ENCODE peak calls at places on chromosome 4, in nine cellular contexts. One of them, this sample, is unnamed.

GRCh38 chr4:138702471-138702870 is 313.1 kb upstream of the NOCT start:
- DNase-seq in breast epithelium: no peak
- DNase-seq in ovary: no peak
- DNase-seq in brain microvascular endothelial cell: no peak
- DNase-seq in esophagus squamous epithelium: no peak
- DNase-seq in transverse colon: no peak
- DNase-seq in ascending aorta: no peak
- DNase-seq in dorsolateral prefrontal cortex: no peak
- DNase-seq in PC-3: no peak
- DNase-seq in this sample: no peak

GRCh38 chr4:109248322-109248895 is 54.0 kb downstream of the COL25A1 start:
- DNase-seq in breast epithelium: no peak
- DNase-seq in ovary: no peak
- DNase-seq in brain microvascular endothelial cell: no peak
- DNase-seq in esophagus squamous epithelium: no peak
- DNase-seq in transverse colon: no peak
- DNase-seq in ascending aorta: no peak
- DNase-seq in dorsolateral prefrontal cortex: no peak
- DNase-seq in PC-3: no peak
- DNase-seq in this sample: no peak

GRCh38 chr4:145679991-145680455 is at the start of gene C4orf51:
- DNase-seq in breast epithelium: no peak
- DNase-seq in ovary: no peak
- DNase-seq in brain microvascular endothelial cell: peak
- DNase-seq in esophagus squamous epithelium: no peak
- DNase-seq in transverse colon: no peak
- DNase-seq in ascending aorta: no peak
- DNase-seq in dorsolateral prefrontal cortex: no peak
- DNase-seq in PC-3: peak
- DNase-seq in this sample: no peak

GRCh38 chr4:3407171-3407771 is 34.5 kb upstream of the HGFAC start:
- DNase-seq in breast epithelium: peak
- DNase-seq in ovary: peak
- DNase-seq in brain microvascular endothelial cell: no peak
- DNase-seq in esophagus squamous epithelium: no peak
- DNase-seq in transverse colon: no peak
- DNase-seq in ascending aorta: no peak
- DNase-seq in dorsolateral prefrontal cortex: peak
- DNase-seq in PC-3: no peak
- DNase-seq in this sample: no peak

GRCh38 chr4:47915378-47915777 is 995 bp upstream of the NFXL1 start:
- DNase-seq in breast epithelium: no peak
- DNase-seq in ovary: no peak
- DNase-seq in brain microvascular endothelial cell: no peak
- DNase-seq in esophagus squamous epithelium: no peak
- DNase-seq in transverse colon: no peak
- DNase-seq in ascending aorta: no peak
- DNase-seq in dorsolateral prefrontal cortex: no peak
- DNase-seq in PC-3: no peak
- DNase-seq in this sample: no peak

GRCh38 chr4:165709973-165710526 is 163.0 kb upstream of the TLL1 start:
- DNase-seq in breast epithelium: no peak
- DNase-seq in ovary: no peak
- DNase-seq in brain microvascular endothelial cell: no peak
- DNase-seq in esophagus squamous epithelium: no peak
- DNase-seq in transverse colon: no peak
- DNase-seq in ascending aorta: no peak
- DNase-seq in dorsolateral prefrontal cortex: no peak
- DNase-seq in PC-3: peak
- DNase-seq in this sample: no peak

GRCh38 chr4:48196758-48197504 is 62.9 kb upstream of the TXK start:
- DNase-seq in breast epithelium: no peak
- DNase-seq in ovary: no peak
- DNase-seq in brain microvascular endothelial cell: no peak
- DNase-seq in esophagus squamous epithelium: no peak
- DNase-seq in transverse colon: no peak
- DNase-seq in ascending aorta: no peak
- DNase-seq in dorsolateral prefrontal cortex: no peak
- DNase-seq in PC-3: no peak
- DNase-seq in this sample: no peak

GRCh38 chr4:147799986-147800555 is 68.2 kb downstream of the ARHGAP10 start:
- DNase-seq in breast epithelium: no peak
- DNase-seq in ovary: no peak
- DNase-seq in brain microvascular endothelial cell: peak
- DNase-seq in esophagus squamous epithelium: no peak
- DNase-seq in transverse colon: no peak
- DNase-seq in ascending aorta: no peak
- DNase-seq in dorsolateral prefrontal cortex: no peak
- DNase-seq in PC-3: no peak
- DNase-seq in this sample: peak

GRCh38 chr4:164192844-164193243 is 561.1 kb upstream of the SMIM31 start:
- DNase-seq in breast epithelium: no peak
- DNase-seq in ovary: no peak
- DNase-seq in brain microvascular endothelial cell: no peak
- DNase-seq in esophagus squamous epithelium: no peak
- DNase-seq in transverse colon: no peak
- DNase-seq in ascending aorta: no peak
- DNase-seq in dorsolateral prefrontal cortex: no peak
- DNase-seq in PC-3: no peak
- DNase-seq in this sample: no peak

DNA sequence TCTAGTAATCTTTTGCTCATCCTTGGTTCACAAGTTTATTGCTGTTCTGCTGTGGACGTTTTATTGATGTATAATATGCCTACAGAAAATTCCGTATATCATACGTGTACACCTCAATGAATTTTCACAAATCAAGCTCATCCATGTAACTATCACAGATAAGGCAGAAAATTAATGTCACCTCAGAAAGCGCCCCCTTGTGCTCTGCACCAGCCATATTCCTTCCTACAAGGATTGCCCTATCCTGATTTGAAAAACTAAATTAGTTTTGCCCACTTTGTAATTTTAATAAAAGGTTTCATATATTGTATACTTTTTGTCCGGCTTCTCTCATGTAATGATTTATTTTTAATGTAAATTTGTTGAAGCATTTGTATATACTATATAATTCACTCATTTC is 390.8 kb downstream of the ADGRL3 start:
- DNase-seq in breast epithelium: no peak
- DNase-seq in ovary: no peak
- DNase-seq in brain microvascular endothelial cell: no peak
- DNase-seq in esophagus squamous epithelium: no peak
- DNase-seq in transverse colon: no peak
- DNase-seq in ascending aorta: no peak
- DNase-seq in dorsolateral prefrontal cortex: no peak
- DNase-seq in PC-3: no peak
- DNase-seq in this sample: no peak
- TF ChIP-seq CTCF in breast epithelium: no peak
- TF ChIP-seq CTCF in ovary: no peak
- TF ChIP-seq CTCF in brain microvascular endothelial cell: peak
- TF ChIP-seq CTCF in esophagus squamous epithelium: no peak
- TF ChIP-seq CTCF in transverse colon: no peak
- TF ChIP-seq CTCF in ascending aorta: no peak
- TF ChIP-seq CTCF in dorsolateral prefrontal cortex: no peak
- TF ChIP-seq CTCF in PC-3: peak
- TF ChIP-seq CTCF in this sample: no peak

GRCh38 chr4:141020801-141021261 is 112.4 kb downstream of the RNF150 start:
- DNase-seq in breast epithelium: no peak
- DNase-seq in ovary: no peak
- DNase-seq in brain microvascular endothelial cell: peak
- DNase-seq in esophagus squamous epithelium: no peak
- DNase-seq in transverse colon: no peak
- DNase-seq in ascending aorta: no peak
- DNase-seq in dorsolateral prefrontal cortex: no peak
- DNase-seq in PC-3: no peak
- DNase-seq in this sample: no peak

GRCh38 chr4:141022221-141022760 is 111.0 kb downstream of the RNF150 start:
- DNase-seq in breast epithelium: no peak
- DNase-seq in ovary: no peak
- DNase-seq in brain microvascular endothelial cell: no peak
- DNase-seq in esophagus squamous epithelium: no peak
- DNase-seq in transverse colon: no peak
- DNase-seq in ascending aorta: no peak
- DNase-seq in dorsolateral prefrontal cortex: no peak
- DNase-seq in PC-3: no peak
- DNase-seq in this sample: no peak

GRCh38 chr4:141023051-141023450 is 110.2 kb downstream of the RNF150 start:
- DNase-seq in breast epithelium: no peak
- DNase-seq in ovary: no peak
- DNase-seq in brain microvascular endothelial cell: no peak
- DNase-seq in esophagus squamous epithelium: no peak
- DNase-seq in transverse colon: no peak
- DNase-seq in ascending aorta: no peak
- DNase-seq in dorsolateral prefrontal cortex: no peak
- DNase-seq in PC-3: no peak
- DNase-seq in this sample: no peak

GRCh38 chr4:141019772-141020171 is 113.5 kb downstream of the RNF150 start:
- DNase-seq in breast epithelium: no peak
- DNase-seq in ovary: no peak
- DNase-seq in brain microvascular endothelial cell: no peak
- DNase-seq in esophagus squamous epithelium: no peak
- DNase-seq in transverse colon: no peak
- DNase-seq in ascending aorta: no peak
- DNase-seq in dorsolateral prefrontal cortex: no peak
- DNase-seq in PC-3: no peak
- DNase-seq in this sample: no peak

DNA sequence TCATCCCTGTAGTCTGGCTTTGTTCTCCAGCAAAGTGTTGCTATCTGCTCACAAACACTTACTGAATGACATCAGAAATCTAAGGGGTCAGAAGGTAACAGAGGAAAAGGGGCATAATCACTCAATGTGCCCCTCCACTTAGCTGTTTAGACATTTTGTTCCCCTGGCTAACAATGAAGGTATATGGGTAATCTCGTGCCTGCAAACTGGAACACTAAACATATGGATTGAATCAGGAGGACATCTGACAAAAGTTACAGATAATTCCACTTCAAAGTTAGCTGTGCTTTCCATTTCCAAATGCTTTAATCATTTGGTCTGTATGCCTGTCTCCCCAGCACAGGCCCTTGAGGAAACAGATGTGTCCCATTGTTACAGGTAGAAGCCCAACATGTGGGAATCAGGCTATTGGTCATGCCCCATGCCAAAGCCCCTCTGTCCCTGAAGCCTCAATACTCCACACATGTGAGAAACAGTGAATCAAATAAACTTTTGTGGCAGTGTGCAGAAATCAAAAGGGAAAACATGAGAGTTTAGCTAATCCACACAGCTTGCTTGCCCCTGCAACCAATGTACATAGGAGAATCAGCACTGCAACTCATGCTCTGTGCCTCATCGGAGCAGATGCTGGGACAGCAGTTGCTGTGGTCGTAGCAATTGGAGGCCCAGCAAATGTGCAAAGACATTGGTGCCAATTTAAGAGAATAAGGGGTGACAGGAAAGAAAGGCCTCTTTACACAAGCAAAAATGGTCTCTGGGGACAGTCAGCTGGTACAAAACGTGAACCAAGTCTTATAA is 111.7 kb downstream of the RNF150 start:
- DNase-seq in breast epithelium: no peak
- DNase-seq in ovary: no peak
- DNase-seq in brain microvascular endothelial cell: no peak
- DNase-seq in esophagus squamous epithelium: no peak
- DNase-seq in transverse colon: no peak
- DNase-seq in ascending aorta: no peak
- DNase-seq in dorsolateral prefrontal cortex: no peak
- DNase-seq in PC-3: no peak
- DNase-seq in this sample: no peak
- H3K4me3 ChIP-seq in breast epithelium: no peak
- H3K4me3 ChIP-seq in ovary: no peak
- H3K4me3 ChIP-seq in brain microvascular endothelial cell: no peak
- H3K4me3 ChIP-seq in esophagus squamous epithelium: no peak
- H3K4me3 ChIP-seq in transverse colon: no peak
- H3K4me3 ChIP-seq in ascending aorta: no peak
- H3K4me3 ChIP-seq in dorsolateral prefrontal cortex: no peak
- H3K4me3 ChIP-seq in PC-3: no peak
- H3K4me3 ChIP-seq in this sample: no peak

GRCh38 chr4:783133-783541 is 42.8 kb downstream of the CPLX1 start:
- DNase-seq in breast epithelium: no peak
- DNase-seq in ovary: peak
- DNase-seq in brain microvascular endothelial cell: no peak
- DNase-seq in esophagus squamous epithelium: no peak
- DNase-seq in transverse colon: no peak
- DNase-seq in ascending aorta: no peak
- DNase-seq in dorsolateral prefrontal cortex: no peak
- DNase-seq in PC-3: no peak
- DNase-seq in this sample: no peak

GRCh38 chr4:777520-778262 is 48.2 kb downstream of the CPLX1 start:
- DNase-seq in breast epithelium: no peak
- DNase-seq in ovary: no peak
- DNase-seq in brain microvascular endothelial cell: no peak
- DNase-seq in esophagus squamous epithelium: no peak
- DNase-seq in transverse colon: no peak
- DNase-seq in ascending aorta: no peak
- DNase-seq in dorsolateral prefrontal cortex: no peak
- DNase-seq in PC-3: no peak
- DNase-seq in this sample: no peak

GRCh38 chr4:781493-782216 is 44.3 kb downstream of the CPLX1 start:
- DNase-seq in breast epithelium: peak
- DNase-seq in ovary: peak
- DNase-seq in brain microvascular endothelial cell: peak
- DNase-seq in esophagus squamous epithelium: peak
- DNase-seq in transverse colon: peak
- DNase-seq in ascending aorta: peak
- DNase-seq in dorsolateral prefrontal cortex: peak
- DNase-seq in PC-3: peak
- DNase-seq in this sample: peak

GRCh38 chr4:779555-779954 is 46.4 kb downstream of the CPLX1 start:
- DNase-seq in breast epithelium: no peak
- DNase-seq in ovary: no peak
- DNase-seq in brain microvascular endothelial cell: no peak
- DNase-seq in esophagus squamous epithelium: no peak
- DNase-seq in transverse colon: no peak
- DNase-seq in ascending aorta: no peak
- DNase-seq in dorsolateral prefrontal cortex: no peak
- DNase-seq in PC-3: no peak
- DNase-seq in this sample: no peak

GRCh38 chr4:780730-781492 is 45.0 kb downstream of the CPLX1 start:
- DNase-seq in breast epithelium: no peak
- DNase-seq in ovary: no peak
- DNase-seq in brain microvascular endothelial cell: no peak
- DNase-seq in esophagus squamous epithelium: no peak
- DNase-seq in transverse colon: no peak
- DNase-seq in ascending aorta: no peak
- DNase-seq in dorsolateral prefrontal cortex: no peak
- DNase-seq in PC-3: no peak
- DNase-seq in this sample: no peak
- H3K27ac ChIP-seq in breast epithelium: peak
- H3K27ac ChIP-seq in ovary: peak
- H3K27ac ChIP-seq in brain microvascular endothelial cell: peak
- H3K27ac ChIP-seq in esophagus squamous epithelium: peak
- H3K27ac ChIP-seq in transverse colon: peak
- H3K27ac ChIP-seq in ascending aorta: peak
- H3K27ac ChIP-seq in dorsolateral prefrontal cortex: peak
- H3K27ac ChIP-seq in PC-3: peak
- H3K27ac ChIP-seq in this sample: peak

DNA sequence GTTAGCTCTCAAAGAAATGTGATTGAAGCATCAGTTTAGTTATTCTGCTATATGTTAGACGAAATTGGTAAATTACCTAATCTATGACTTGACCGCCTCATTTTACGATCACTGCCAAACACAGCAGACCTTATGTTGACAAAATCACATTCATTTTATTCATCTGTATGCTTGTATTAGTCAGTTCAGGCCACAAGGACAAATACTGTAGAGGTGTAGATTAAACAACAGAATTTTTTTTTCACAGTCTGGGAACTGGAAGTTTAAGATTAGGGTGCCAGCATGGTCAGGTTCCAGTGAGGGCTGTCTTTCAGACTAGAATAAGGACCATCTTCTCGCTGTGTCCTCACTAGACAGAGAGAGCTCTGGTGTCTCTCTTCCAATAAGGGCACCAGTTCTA is 177.1 kb downstream of the NWD2 start:
- DNase-seq in breast epithelium: no peak
- DNase-seq in ovary: no peak
- DNase-seq in brain microvascular endothelial cell: no peak
- DNase-seq in esophagus squamous epithelium: no peak
- DNase-seq in transverse colon: no peak
- DNase-seq in ascending aorta: no peak
- DNase-seq in dorsolateral prefrontal cortex: no peak
- DNase-seq in PC-3: no peak
- DNase-seq in this sample: no peak
- TF ChIP-seq CTCF in breast epithelium: no peak
- TF ChIP-seq CTCF in ovary: no peak
- TF ChIP-seq CTCF in brain microvascular endothelial cell: no peak
- TF ChIP-seq CTCF in esophagus squamous epithelium: no peak
- TF ChIP-seq CTCF in transverse colon: no peak
- TF ChIP-seq CTCF in ascending aorta: no peak
- TF ChIP-seq CTCF in dorsolateral prefrontal cortex: no peak
- TF ChIP-seq CTCF in PC-3: no peak
- TF ChIP-seq CTCF in this sample: no peak